ENCODE peak calls at places on chromosomes 16 and 17, in seven cellular contexts. A is astrocyte of the spinal cord, F is body of pancreas, T is fibroblast of lung, E is endodermal cell, O is omental fat pad, I is mucosa of descending colon. H is an unnamed sample.

GRCh38 chr17:70314506-70314905 is 145.2 kb downstream of the KCNJ2 start:
- DNase-seq in A (no peak), F (no peak), T (no peak), E (no peak), O (no peak), I (no peak), H (no peak)

GRCh38 chr17:59798111-59798510 is 90.7 kb downstream of the VMP1 start:
- DNase-seq in A (no peak), F (no peak), T (no peak), E (no peak), O (no peak), I (no peak), H (no peak)

GRCh38 chr16:75192606-75193264 is 14.2 kb downstream of the CTRB2 start:
- DNase-seq in A (no peak), F (no peak), T (no peak), E (no peak), O (no peak), I (no peak), H (peak)

GRCh38 chr17:13476722-13477121 is 125.0 kb downstream of the HS3ST3A1 start:
- DNase-seq in A (peak), F (no peak), T (peak), E (no peak), O (no peak), I (no peak), H (no peak)

GRCh38 chr17:81510524-81510797 is 2.1 kb downstream of the ACTG1 start:
- DNase-seq in A (no peak), F (no peak), T (no peak), E (peak), O (no peak), I (no peak), H (no peak)

GRCh38 chr17:37708616-37709212 is 36.1 kb downstream of the HNF1B start:
- DNase-seq in A (peak), F (peak), T (peak), E (peak), O (no peak), I (peak), H (no peak)

GRCh38 chr17:10243905-10244844 is 45.8 kb upstream of the GAS7 start:
- DNase-seq in A (peak), F (no peak), T (no peak), E (no peak), O (no peak), I (no peak), H (no peak)

GRCh38 chr16:54055864-54056263 is 230.7 kb downstream of the IRX3 start:
- DNase-seq in A (no peak), F (no peak), T (peak), E (no peak), O (no peak), I (no peak), H (no peak)

GRCh38 chr17:45692661-45693060 is 91.5 kb upstream of the CRHR1 start:
- DNase-seq in A (no peak), F (no peak), T (no peak), E (no peak), O (no peak), I (no peak), H (no peak)

GRCh38 chr17:68892658-68893057 is 62.5 kb downstream of the ABCA8 start:
- DNase-seq in A (no peak), F (no peak), T (no peak), E (no peak), O (no peak), I (no peak), H (no peak)

GRCh38 chr17:12409082-12409481 is 256.6 kb upstream of the MYOCD start:
- DNase-seq in A (no peak), F (no peak), T (no peak), E (no peak), O (no peak), I (no peak), H (no peak)

GRCh38 chr16:85839681-85840240 is 40.3 kb downstream of the COX4I1 start:
- DNase-seq in A (no peak), F (no peak), T (no peak), E (no peak), O (no peak), I (no peak), H (no peak)

GRCh38 chr17:4201231-4201630 is 58.2 kb downstream of the CYB5D2 start:
- DNase-seq in A (no peak), F (no peak), T (no peak), E (no peak), O (no peak), I (no peak), H (no peak)

GRCh38 chr17:18059283-18059682 is 20.1 kb downstream of the GID4 start:
- DNase-seq in A (no peak), F (no peak), T (no peak), E (no peak), O (no peak), I (no peak), H (no peak)

GRCh38 chr16:8572063-8572918 is 18.0 kb downstream of the TMEM114 start:
- DNase-seq in A (no peak), F (no peak), T (no peak), E (no peak), O (no peak), I (no peak), H (no peak)

GRCh38 chr17:74153456-74153810 is 50.0 kb upstream of the RPL38 start:
- DNase-seq in A (no peak), F (no peak), T (no peak), E (no peak), O (no peak), I (no peak), H (no peak)

GRCh38 chr16:72434159-72434558 is 262.2 kb upstream of the PMFBP1 start:
- DNase-seq in A (peak), F (no peak), T (peak), E (no peak), O (no peak), I (no peak), H (no peak)

GRCh38 chr17:42288985-42289862 is 926 bp downstream of the STAT5A start:
- DNase-seq in A (no peak), F (peak), T (no peak), E (peak), O (peak), I (peak), H (no peak)

GRCh38 chr16:81551141-81551808 is 106.7 kb downstream of the CMIP start:
- DNase-seq in A (peak), F (no peak), T (peak), E (no peak), O (no peak), I (no peak), H (no peak)

GRCh38 chr16:9102379-9102778 is 10.9 kb downstream of the HAPSTR1 start:
- DNase-seq in A (peak), F (no peak), T (peak), E (no peak), O (no peak), I (no peak), H (no peak)

GRCh38 chr16:71933017-71933416 is 37.7 kb downstream of the IST1 start:
- DNase-seq in A (no peak), F (no peak), T (no peak), E (no peak), O (no peak), I (no peak), H (no peak)

GRCh38 chr17:71237903-71238538 is 882.8 kb upstream of the SOX9 start:
- DNase-seq in A (peak), F (no peak), T (peak), E (no peak), O (no peak), I (no peak), H (no peak)

GRCh38 chr16:67542464-67542863 is 13.8 kb downstream of the RIPOR1 start:
- DNase-seq in A (peak), F (no peak), T (peak), E (peak), O (no peak), I (no peak), H (no peak)

GRCh38 chr17:32152130-32152529 is 9.8 kb downstream of the RHOT1 start:
- DNase-seq in A (no peak), F (peak), T (no peak), E (no peak), O (no peak), I (no peak), H (no peak)

GRCh38 chr16:58515871-58516767 is 802 bp downstream of the SETD6 start:
- DNase-seq in A (no peak), F (peak), T (no peak), E (peak), O (no peak), I (peak), H (no peak)

GRCh38 chr17:2883544-2884203 is 87.4 kb downstream of the RAP1GAP2 start:
- DNase-seq in A (peak), F (peak), T (peak), E (peak), O (no peak), I (no peak), H (no peak)

GRCh38 chr17:80758793-80759673 is 214.4 kb downstream of the RPTOR start:
- DNase-seq in A (no peak), F (no peak), T (no peak), E (peak), O (no peak), I (no peak), H (peak)

GRCh38 chr16:22638393-22639206 is 127.9 kb downstream of the NPIPB5 start:
- DNase-seq in A (no peak), F (no peak), T (no peak), E (peak), O (no peak), I (no peak), H (no peak)

GRCh38 chr16:75789237-75789636 is 62.9 kb upstream of the CPHXL start:
- DNase-seq in A (peak), F (no peak), T (peak), E (no peak), O (no peak), I (no peak), H (no peak)

GRCh38 chr16:79360267-79360666 is 240.3 kb downstream of the MAF start:
- DNase-seq in A (no peak), F (no peak), T (no peak), E (no peak), O (no peak), I (no peak), H (no peak)

DNA sequence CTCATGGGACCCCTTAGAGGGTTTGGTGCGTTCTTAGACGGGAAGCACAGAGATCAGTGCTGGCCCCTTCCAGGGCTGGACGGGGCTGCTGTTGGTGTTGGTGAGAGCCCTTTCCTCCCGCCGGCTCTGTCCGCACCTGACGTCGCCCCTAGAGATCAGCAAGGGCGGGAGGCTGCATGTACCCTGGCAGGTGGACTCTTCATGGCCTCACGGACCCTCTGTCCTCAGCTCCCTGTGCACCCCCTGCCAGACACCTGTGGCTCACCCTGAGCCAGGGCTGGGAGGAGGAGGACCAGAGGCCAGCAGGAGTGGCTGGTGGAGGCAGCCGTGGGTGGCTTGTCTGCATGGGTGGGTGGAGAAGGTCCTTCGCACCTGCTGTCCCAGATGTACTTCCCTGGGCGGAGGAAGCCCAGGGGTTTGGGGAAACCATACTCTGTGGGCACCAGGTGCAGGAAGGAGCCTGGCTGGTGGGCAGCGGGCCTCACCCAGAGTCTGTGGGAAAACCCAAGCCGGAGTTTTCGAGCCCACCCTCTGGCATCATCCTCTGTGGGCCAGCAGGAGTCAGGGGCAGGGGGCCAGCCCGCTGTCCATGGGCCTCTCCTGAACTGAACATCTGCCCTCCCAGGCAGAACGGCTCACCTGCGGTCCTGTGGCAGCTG is 348.6 kb downstream of the SEC14L1 start:
- DNase-seq in A (no peak), F (no peak), T (no peak), E (no peak), O (no peak), I (peak), H (no peak)
- TF ChIP-seq CTCF in A (no peak), F (no peak), T (no peak), E (no peak), O (no peak), I (no peak), H (no peak)

GRCh38 chr16:89537549-89537925 is 22.9 kb upstream of the RPL13 start:
- DNase-seq in A (peak), F (no peak), T (no peak), E (no peak), O (no peak), I (no peak), H (no peak)

GRCh38 chr16:89536371-89536770 is 24.1 kb upstream of the RPL13 start:
- DNase-seq in A (no peak), F (no peak), T (no peak), E (no peak), O (no peak), I (peak), H (no peak)

GRCh38 chr16:89538286-89538685 is 22.2 kb upstream of the RPL13 start:
- DNase-seq in A (peak), F (no peak), T (no peak), E (no peak), O (no peak), I (no peak), H (no peak)

GRCh38 chr16:89534147-89534788 is 26.1 kb downstream of the SPG7 start:
- DNase-seq in A (no peak), F (no peak), T (no peak), E (no peak), O (no peak), I (no peak), H (no peak)

DNA sequence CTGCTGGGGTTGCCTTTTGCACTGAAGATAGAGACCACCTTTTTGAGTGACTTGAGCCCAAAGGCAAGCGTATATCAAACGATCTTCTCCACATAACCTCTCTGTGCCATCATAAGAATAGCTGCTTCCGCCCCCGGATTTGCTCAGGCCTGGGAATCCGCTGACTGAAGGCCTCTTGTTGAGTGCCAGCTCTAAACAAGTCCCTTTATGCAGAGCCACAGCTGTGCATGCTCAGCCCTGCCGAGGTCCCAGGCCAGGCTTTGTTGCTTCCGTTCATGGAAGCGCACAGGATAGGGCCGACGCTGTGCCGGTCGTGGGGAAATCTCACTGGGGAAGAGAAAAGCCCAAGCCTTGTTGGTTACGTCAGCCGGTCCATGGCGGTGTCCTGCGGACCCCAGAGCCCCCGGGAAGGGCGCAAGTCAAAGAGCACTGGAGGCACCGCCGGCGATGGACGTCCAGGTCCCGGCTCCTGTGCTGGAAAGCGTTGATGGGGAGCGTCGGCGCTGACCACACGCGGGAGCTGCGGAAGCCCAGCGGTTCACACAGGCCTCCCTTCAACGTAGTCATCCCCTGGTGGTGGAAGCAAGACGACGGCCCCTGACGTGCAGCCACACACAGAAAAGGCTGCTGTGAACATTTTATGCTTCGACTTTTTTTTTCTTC is 23.5 kb upstream of the RPL13 start:
- DNase-seq in A (no peak), F (no peak), T (peak), E (no peak), O (no peak), I (no peak), H (no peak)
- TF ChIP-seq CTCF in A (no peak), F (no peak), T (no peak), E (peak), O (no peak), I (no peak), H (no peak)

GRCh38 chr17:75319818-75320691 is 30.8 kb upstream of the SLC25A19 start:
- DNase-seq in A (peak), F (no peak), T (peak), E (no peak), O (no peak), I (no peak), H (no peak)
- TF ChIP-seq CTCF in A (no peak), F (no peak), T (no peak), E (no peak), O (no peak), I (no peak), H (no peak)

GRCh38 chr16:29310852-29311314 is 95.6 kb downstream of the NPIPB11 start:
- DNase-seq in A (no peak), F (peak), T (peak), E (no peak), O (no peak), I (no peak), H (no peak)
- TF ChIP-seq CTCF in A (no peak), F (peak), T (peak), E (peak), O (no peak), I (no peak), H (no peak)

GRCh38 chr17:7183433-7184090 is 4.4 kb upstream of the ASGR1 start:
- DNase-seq in A (no peak), F (no peak), T (no peak), E (peak), O (no peak), I (no peak), H (no peak)

GRCh38 chr17:7184647-7185046 is 5.5 kb upstream of the ASGR1 start:
- DNase-seq in A (no peak), F (no peak), T (no peak), E (peak), O (no peak), I (no peak), H (no peak)

GRCh38 chr17:7190276-7190917 is 11.2 kb upstream of the ASGR1 start:
- DNase-seq in A (no peak), F (no peak), T (no peak), E (peak), O (no peak), I (no peak), H (no peak)

GRCh38 chr17:7184091-7184488 is 4.9 kb upstream of the ASGR1 start:
- DNase-seq in A (no peak), F (peak), T (no peak), E (peak), O (no peak), I (peak), H (no peak)

GRCh38 chr17:7186241-7186640 is 7.1 kb upstream of the ASGR1 start:
- DNase-seq in A (no peak), F (no peak), T (no peak), E (peak), O (no peak), I (no peak), H (no peak)
- TF ChIP-seq CTCF in A (peak), F (no peak), T (peak), E (peak), O (no peak), I (no peak), H (peak)

H was measured in type B pancreatic cell.